ENCODE peak calls at places on chromosomes 4 and X, in six cellular contexts. M, V, T, J, D and R are unnamed samples.

GRCh38 chrX:69289046-69289838 is 124.0 kb upstream of the PJA1 start:
- DNase-seq in M (no peak), V (no peak), T (no peak), J (no peak), D (no peak), R (peak; percentile 94)

GRCh38 chr4:118351851-118352827 is 664 bp downstream of the PRSS12 start:
- DNase-seq in M (peak; percentile 61), V (peak; percentile 58), T (no peak), J (peak; percentile 22), D (peak; percentile 67), R (peak; percentile 25)

GRCh38 chr4:130073145-130073790 is 977.3 kb downstream of the C4orf33 start:
- DNase-seq in M (no peak), V (no peak), T (no peak), J (no peak), D (no peak), R (no peak)

GRCh38 chrX:115616943-115617563 is 56.1 kb downstream of the PLS3 start:
- DNase-seq in M (no peak), V (no peak), T (no peak), J (no peak), D (no peak), R (peak; percentile 76)

GRCh38 chrX:133561251-133561650 is 146.0 kb upstream of the GPC4 start:
- DNase-seq in M (no peak), V (no peak), T (no peak), J (no peak), D (no peak), R (no peak)

GRCh38 chrX:140507982-140508305 is 3.1 kb upstream of the SOX3 start:
- DNase-seq in M (no peak), V (no peak), T (no peak), J (no peak), D (no peak), R (peak; percentile 38)

GRCh38 chrX:21758488-21758887 is 572 bp upstream of the SMPX start:
- DNase-seq in M (no peak), V (no peak), T (no peak), J (no peak), D (no peak), R (no peak)

GRCh38 chrX:115047181-115047580 is 29.8 kb upstream of the IL13RA2 start:
- DNase-seq in M (no peak), V (no peak), T (no peak), J (no peak), D (no peak), R (no peak)

GRCh38 chr4:176044589-176044951 is 21.1 kb upstream of the WDR17 start:
- DNase-seq in M (no peak), V (no peak), T (no peak), J (no peak), D (no peak), R (no peak)

GRCh38 chr4:15400911-15401671 is 26.7 kb upstream of the C1QTNF7 start:
- DNase-seq in M (peak; percentile 58), V (no peak), T (peak; percentile 17), J (peak; percentile 50), D (peak; percentile 80), R (peak; percentile 92)

GRCh38 chrX:5388087-5388486 is 840.6 kb downstream of the NLGN4X start:
- DNase-seq in M (no peak), V (no peak), T (no peak), J (no peak), D (no peak), R (no peak)

GRCh38 chr4:153603835-153604234 is 80.2 kb upstream of the TLR2 start:
- DNase-seq in M (no peak), V (no peak), T (no peak), J (no peak), D (no peak), R (no peak)

GRCh38 chr4:5054532-5054931 is 3.3 kb downstream of the STK32B start:
- DNase-seq in M (no peak), V (no peak), T (no peak), J (no peak), D (no peak), R (no peak)

GRCh38 chr4:119897260-119897659 is 169.4 kb downstream of the MAD2L1 start:
- DNase-seq in M (no peak), V (no peak), T (no peak), J (no peak), D (no peak), R (no peak)

GRCh38 chrX:50054147-50054546 is 131.8 kb downstream of the CLCN5 start:
- DNase-seq in M (no peak), V (no peak), T (no peak), J (no peak), D (no peak), R (no peak)

DNA sequence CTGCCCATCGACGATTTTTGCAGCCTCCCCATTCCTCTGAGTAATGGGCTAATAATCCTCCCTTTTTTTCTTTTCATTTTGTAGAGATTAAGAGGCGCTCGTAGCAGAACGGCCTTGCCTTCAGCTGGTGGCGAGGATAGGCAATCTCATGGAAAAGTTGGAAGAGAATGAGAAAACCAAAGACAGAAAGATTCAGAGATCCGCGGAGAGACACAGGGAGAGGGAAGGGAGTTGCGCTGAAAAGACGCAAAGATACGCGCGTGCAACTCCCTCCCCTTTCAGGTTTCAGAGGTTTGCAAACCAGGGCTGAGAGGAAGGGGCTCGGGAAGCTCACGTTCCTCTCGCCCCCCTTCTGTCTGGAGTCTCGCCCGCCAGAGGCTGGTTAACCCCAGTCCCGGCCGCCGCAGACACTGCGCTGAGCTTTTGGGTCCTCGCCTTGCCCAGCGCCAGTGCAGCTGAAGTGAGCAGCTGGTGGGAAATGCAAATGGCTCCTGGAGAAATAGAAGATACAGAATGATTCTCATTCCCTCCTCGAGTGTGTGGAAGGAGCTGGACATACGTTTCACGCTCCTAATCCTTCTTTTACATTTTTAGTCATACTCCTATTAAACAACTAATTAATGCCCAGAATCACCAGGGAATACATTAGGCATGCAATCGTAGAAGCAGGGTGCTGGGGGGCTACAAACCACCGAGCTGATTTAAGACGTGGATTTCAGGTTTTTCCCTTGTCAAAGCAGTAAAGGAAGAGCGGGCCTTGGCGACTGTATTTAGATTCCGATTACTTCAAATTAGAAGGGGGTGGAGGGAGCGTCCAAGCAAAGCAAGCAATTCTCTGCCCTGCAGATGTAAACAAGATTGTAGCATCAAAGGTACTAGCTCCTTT is 16.6 kb upstream of the PITX2 start:
- DNase-seq in M (no peak), V (no peak), T (no peak), J (no peak), D (no peak), R (no peak)
- H3K27me3 ChIP-seq in M (peaks cover 60% of the 10 kb centered on the region), V (no peaks in the 10 kb centered on the region), T (peaks cover 8% of the 10 kb centered on the region), J (peaks cover 7% of the 10 kb centered on the region), D (peaks cover 91% of the 10 kb centered on the region), R (peaks cover 15% of the 10 kb centered on the region)

GRCh38 chr4:147816382-147817254 is 84.7 kb downstream of the ARHGAP10 start:
- DNase-seq in M (no peak), V (no peak), T (no peak), J (no peak), D (no peak), R (no peak)
- H3K27ac ChIP-seq in M (no peak overlapping the region), V (peak overlapping the region; percentile 76), T (no peak overlapping the region), J (peak overlapping the region; percentile 43), D (peak overlapping the region; percentile 8), R (no peak overlapping the region)

GRCh38 chr4:157221426-157221894 is 932 bp downstream of the GRIA2 start:
- DNase-seq in M (no peak), V (no peak), T (no peak), J (no peak), D (no peak), R (no peak)
- H3K27me3 ChIP-seq in M (peaks cover 27% of the 10 kb centered on the region), V (no peaks in the 10 kb centered on the region), T (peaks cover 6% of the 10 kb centered on the region), J (peaks cover 16% of the 10 kb centered on the region), D (peaks cover 57% of the 10 kb centered on the region), R (peaks cover 23% of the 10 kb centered on the region)

DNA sequence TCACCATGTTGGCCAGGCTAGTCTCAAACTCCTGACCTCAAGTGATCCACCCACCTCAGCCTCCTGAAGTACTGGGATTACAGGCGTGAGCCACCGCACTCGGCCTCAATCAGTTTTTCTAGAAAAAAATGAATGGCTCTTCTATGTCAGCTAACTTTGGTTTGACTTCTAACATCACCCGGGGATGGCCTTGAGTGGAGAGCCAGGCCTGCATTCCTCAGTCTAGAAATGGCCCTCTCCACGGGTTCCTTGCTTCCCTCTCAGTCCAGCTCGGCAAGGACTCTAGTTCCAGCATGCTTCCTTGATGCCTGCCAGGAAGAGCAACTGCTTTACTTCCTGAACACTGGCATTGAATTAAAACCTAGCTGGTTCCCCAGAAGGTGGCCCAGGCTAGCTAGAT is 39.0 kb downstream of the SLC25A5 start:
- DNase-seq in M (no peak), V (no peak), T (no peak), J (no peak), D (no peak), R (no peak)
- H3K27ac ChIP-seq in M (peak overlapping the region; percentile 47), V (no peak overlapping the region), T (no peak overlapping the region), J (no peak overlapping the region), D (no peak overlapping the region), R (no peak overlapping the region)

GRCh38 chr4:37243722-37244582 is 591 bp upstream of the NWD2 start:
- DNase-seq in M (no peak), V (no peak), T (no peak), J (no peak), D (no peak), R (no peak)

GRCh38 chr4:37243061-37243460 is 1.5 kb upstream of the NWD2 start:
- DNase-seq in M (no peak), V (no peak), T (no peak), J (no peak), D (no peak), R (no peak)

GRCh38 chr4:37244583-37245390 is at the start of gene NWD2:
- DNase-seq in M (no peak), V (no peak), T (no peak), J (no peak), D (no peak), R (peak; percentile 2)

GRCh38 chr4:37246891-37247290 is 2.3 kb downstream of the NWD2 start:
- DNase-seq in M (no peak), V (no peak), T (no peak), J (no peak), D (no peak), R (no peak)

DNA sequence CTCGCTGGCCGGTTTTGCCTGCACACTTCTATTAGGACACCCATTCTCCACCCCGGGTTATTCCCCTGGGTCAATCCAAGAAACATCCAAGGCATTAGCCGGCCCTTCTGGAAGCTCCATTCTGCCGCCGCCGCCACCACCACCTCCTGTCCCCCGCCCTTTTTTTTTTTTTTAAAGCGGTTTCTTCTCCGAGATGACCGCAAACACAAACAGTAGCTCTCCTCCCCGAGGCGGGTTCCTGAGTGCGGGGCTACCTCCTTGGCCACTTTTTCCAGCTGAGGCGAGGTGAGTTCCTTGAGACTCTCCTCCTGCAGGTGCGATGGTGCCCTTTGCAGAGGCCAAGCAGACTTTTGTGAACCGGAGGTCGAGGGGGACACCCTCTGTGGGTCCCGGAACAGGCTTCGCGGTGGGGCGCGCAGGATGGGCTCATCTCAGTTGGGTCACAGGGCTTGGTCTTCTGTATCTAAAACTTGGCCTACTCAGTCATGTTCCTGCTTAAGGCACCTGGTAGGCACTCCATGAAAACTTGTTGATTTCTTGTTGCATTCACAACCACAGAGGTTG is 930 bp downstream of the NWD2 start:
- DNase-seq in M (no peak), V (no peak), T (no peak), J (no peak), D (no peak), R (no peak)
- H3K27me3 ChIP-seq in M (peaks cover 5% of the 10 kb centered on the region), V (no peaks in the 10 kb centered on the region), T (no peaks in the 10 kb centered on the region), J (peaks cover 16% of the 10 kb centered on the region), D (peaks cover 61% of the 10 kb centered on the region), R (peaks cover 61% of the 10 kb centered on the region)